ENCODE peak calls at places on chromosomes 7 and 10, in nine cellular contexts. F is fibroblast of mammary gland, G is stomach, H is posterior vena cava, R is suprapubic skin, L is caudate nucleus, V is left ventricle myocardium superior, S is NCI-H1105, M is epithelial cell of prostate. T is an unnamed sample.

GRCh38 chr7:139645572-139646523 is 122.4 kb downstream of the CLEC2L start:
- DNase-seq in F (peak; percentile 90), G (peak; percentile 89), H (peak; percentile 92), R (peak; percentile 87), L (peak; percentile 80), V (peak; percentile 78), S (peak; percentile 77), M (no peak), T (peak; percentile 69)

GRCh38 chr7:12013983-12014382 is 182.0 kb upstream of the THSD7A start:
- DNase-seq in F (no peak), G (no peak), H (no peak), R (no peak), L (no peak), V (no peak), S (no peak), M (peak; percentile 33), T (no peak)

GRCh38 chr10:115950320-115950719 is 322.7 kb downstream of the GFRA1 start:
- DNase-seq in F (peak; percentile 66), G (no peak), H (no peak), R (no peak), L (no peak), V (no peak), S (no peak), M (no peak), T (no peak)

GRCh38 chr7:107461938-107462533 is 7.8 kb upstream of the GPR22 start:
- DNase-seq in F (no peak), G (no peak), H (no peak), R (no peak), L (no peak), V (no peak), S (no peak), M (no peak), T (no peak)

GRCh38 chr7:29637374-29637773 is 73.7 kb downstream of the PRR15 start:
- DNase-seq in F (no peak), G (no peak), H (peak; percentile 52), R (no peak), L (no peak), V (no peak), S (no peak), M (no peak), T (no peak)

GRCh38 chr10:93751832-93752231 is 5.9 kb upstream of the LGI1 start:
- DNase-seq in F (peak; percentile 10), G (no peak), H (no peak), R (no peak), L (no peak), V (no peak), S (no peak), M (no peak), T (no peak)

GRCh38 chr10:100979821-100980272 is 7.5 kb downstream of the MRPL43 start:
- DNase-seq in F (no peak), G (peak; percentile 23), H (peak; percentile 74), R (peak; percentile 69), L (no peak), V (no peak), S (no peak), M (no peak), T (no peak)

GRCh38 chr10:114094795-114095194 is 51.1 kb downstream of the ADRB1 start:
- DNase-seq in F (no peak), G (no peak), H (no peak), R (no peak), L (no peak), V (no peak), S (no peak), M (no peak), T (no peak)

GRCh38 chr7:127904706-127905056 is 126.6 kb downstream of the LRRC4 start:
- DNase-seq in F (no peak), G (no peak), H (no peak), R (no peak), L (no peak), V (no peak), S (no peak), M (no peak), T (no peak)

GRCh38 chr7:142496545-142496991 is 238.7 kb upstream of the PRSS58 start:
- DNase-seq in F (peak; percentile 61), G (no peak), H (no peak), R (no peak), L (no peak), V (no peak), S (no peak), M (no peak), T (no peak)

GRCh38 chr7:71239517-71239916 is 107.6 kb downstream of the GALNT17 start:
- DNase-seq in F (no peak), G (no peak), H (no peak), R (no peak), L (no peak), V (no peak), S (no peak), M (no peak), T (peak; percentile 14)

GRCh38 chr7:152435384-152436278 is at the start of gene KMT2C:
- DNase-seq in F (peak; percentile 33), G (peak; percentile 60), H (peak; percentile 85), R (no peak), L (no peak), V (peak; percentile 82), S (peak; percentile 25), M (no peak), T (no peak)

GRCh38 chr10:7488418-7488829 is 77.6 kb upstream of the SFMBT2 start:
- DNase-seq in F (peak; percentile 20), G (no peak), H (no peak), R (no peak), L (no peak), V (no peak), S (no peak), M (no peak), T (no peak)

GRCh38 chr7:2313450-2314208 is 612 bp downstream of the SNX8 start:
- DNase-seq in F (no peak), G (peak; percentile 34), H (peak; percentile 82), R (no peak), L (no peak), V (peak; percentile 61), S (no peak), M (no peak), T (no peak)

GRCh38 chr7:2921748-2922147 is 77.6 kb upstream of the GNA12 start:
- DNase-seq in F (no peak), G (no peak), H (no peak), R (no peak), L (no peak), V (no peak), S (no peak), M (no peak), T (peak; percentile 16)

GRCh38 chr7:94510582-94511456 is 1.2 kb downstream of the CASD1 start:
- DNase-seq in F (peak; percentile 16), G (peak; percentile 32), H (peak; percentile 68), R (no peak), L (no peak), V (no peak), S (peak; percentile 40), M (no peak), T (peak; percentile 49)

GRCh38 chr10:44056947-44057811 is 327.7 kb downstream of the CXCL12 start:
- DNase-seq in F (no peak), G (no peak), H (no peak), R (no peak), L (no peak), V (no peak), S (no peak), M (no peak), T (no peak)

GRCh38 chr10:11192304-11193018 is 174.8 kb downstream of the CELF2 start:
- DNase-seq in F (no peak), G (no peak), H (no peak), R (no peak), L (no peak), V (peak; percentile 73), S (no peak), M (no peak), T (no peak)

GRCh38 chr7:23396222-23396621 is 74.1 kb downstream of the IGF2BP3 start:
- DNase-seq in F (peak; percentile 69), G (no peak), H (no peak), R (no peak), L (no peak), V (no peak), S (no peak), M (no peak), T (no peak)

GRCh38 chr7:72504057-72504456 is 91.9 kb upstream of the CALN1 start:
- DNase-seq in F (peak; percentile 3), G (no peak), H (no peak), R (no peak), L (no peak), V (no peak), S (no peak), M (no peak), T (no peak)

GRCh38 chr10:113704637-113705343 is 25.1 kb downstream of the CASP7 start:
- DNase-seq in F (peak; percentile 57), G (no peak), H (no peak), R (no peak), L (no peak), V (no peak), S (no peak), M (no peak), T (peak; percentile 2)

GRCh38 chr10:63227207-63227895 is 94.2 kb downstream of the NRBF2 start:
- DNase-seq in F (peak; percentile 13), G (no peak), H (no peak), R (no peak), L (no peak), V (no peak), S (no peak), M (no peak), T (no peak)

T was measured in NCI-H1694.